ENCODE peak calls at places on chromosomes 16 and 17, in nine cellular contexts. Y is A549, S is transverse colon, Z is ovary, K is HCT116, R is esophagus muscularis mucosa, N is H1, E is testis, O is breast epithelium. G is an unnamed sample.
A peak's percentile ranks its signal among the peaks of the same experiment; 100 is the strongest.

GRCh38 chr16:70786020-70786419 is 14.9 kb downstream of the VAC14 start:
- DNase-seq in S (no peak), Z (no peak), R (no peak), N (no peak), O (no peak), K (no peak), E (no peak), Y (no peak), G (no peak)

GRCh38 chr17:39923836-39924690 is 3.3 kb downstream of the ORMDL3 start:
- DNase-seq in O (no peak), N (no peak), Z (no peak), E (no peak), S (no peak), Y (no peak), R (no peak), K (no peak), G (no peak)

GRCh38 chr16:52545544-52546262 is 1.2 kb downstream of the TOX3 start:
- DNase-seq in E (no peak), S (no peak), O (no peak), K (no peak), Y (no peak), Z (no peak), R (no peak), N (no peak), G (no peak)

GRCh38 chr17:6444573-6445335 is 499 bp downstream of the PIMREG start:
- DNase-seq in K (no peak), S (no peak), N (no peak), Z (no peak), Y (no peak), R (no peak), E (no peak), O (no peak), G (no peak)

GRCh38 chr16:63982156-63982555 is 1139.7 kb downstream of the CDH11 start:
- DNase-seq in Y (no peak), S (no peak), O (no peak), N (no peak), R (no peak), E (no peak), Z (no peak), K (no peak), G (no peak)

GRCh38 chr16:24610421-24610765 is 71.0 kb downstream of the RBBP6 start:
- DNase-seq in N (no peak), O (no peak), Y (no peak), Z (peak; percentile 18), K (no peak), S (peak; percentile 12), R (no peak), E (peak; percentile 28), G (no peak)

GRCh38 chr16:11742041-11742535 is 569 bp downstream of the TXNDC11 start:
- DNase-seq in N (no peak), E (peak; percentile 37), R (no peak), K (no peak), Y (peak; percentile 25), Z (peak; percentile 54), S (peak; percentile 67), O (peak; percentile 26), G (peak; percentile 52)

GRCh38 chr17:49715221-49715620 is 7.5 kb upstream of the SLC35B1 start:
- DNase-seq in E (no peak), S (no peak), N (no peak), K (no peak), R (no peak), Y (no peak), O (no peak), Z (no peak), G (no peak)

GRCh38 chr16:29700253-29700987 is 21.4 kb downstream of the QPRT start:
- DNase-seq in N (no peak), R (no peak), Z (peak; percentile 80), K (peak; percentile 84), E (peak; percentile 72), S (peak; percentile 86), O (peak; percentile 56), Y (peak; percentile 96), G (peak; percentile 83)

GRCh38 chr16:21563676-21564075 is 35.7 kb upstream of the METTL9 start:
- DNase-seq in O (no peak), R (no peak), K (no peak), S (no peak), N (no peak), Y (no peak), E (no peak), Z (no peak), G (no peak)

GRCh38 chr17:49315974-49316570 is 46.0 kb downstream of the ZNF652 start:
- DNase-seq in Z (no peak), Y (no peak), S (no peak), O (no peak), N (no peak), E (no peak), R (no peak), K (no peak), G (no peak)

GRCh38 chr16:780296-780695 is 7.9 kb downstream of the RPUSD1 start:
- DNase-seq in K (no peak), Z (no peak), O (no peak), N (no peak), S (no peak), E (no peak), R (no peak), Y (no peak), G (no peak)

GRCh38 chr17:44941712-44942331 is 5.8 kb downstream of the KIF18B start:
- DNase-seq in Y (peak; percentile 62), N (no peak), O (no peak), K (no peak), S (no peak), E (no peak), R (no peak), Z (no peak), G (no peak)

GRCh38 chr17:44948315-44948795 is 782 bp upstream of the KIF18B start:
- DNase-seq in E (no peak), Y (no peak), R (no peak), O (no peak), Z (no peak), N (no peak), S (no peak), K (no peak), G (no peak)

GRCh38 chr17:44952946-44953475 is 5.4 kb upstream of the KIF18B start:
- DNase-seq in O (no peak), N (no peak), K (no peak), Z (no peak), R (no peak), E (no peak), Y (no peak), S (no peak), G (no peak)

GRCh38 chr17:44942456-44942855 is 5.1 kb downstream of the KIF18B start:
- DNase-seq in K (no peak), N (no peak), E (no peak), S (no peak), Z (no peak), Y (no peak), R (no peak), O (no peak), G (no peak)

GRCh38 chr17:44947461-44948314 is at the start of gene KIF18B:
- DNase-seq in O (peak; percentile 83), Z (peak; percentile 83), N (peak; percentile 69), E (peak; percentile 95), Y (peak; percentile 100), S (peak; percentile 91), R (peak; percentile 96), K (peak; percentile 95), G (peak; percentile 86)
- H3K27ac ChIP-seq in O (peak within 1 kb of the TSS; percentile 52), Z (no peak within 1 kb of the TSS), N (peak within 1 kb of the TSS; percentile 53), E (no peak within 1 kb of the TSS), Y (peak within 1 kb of the TSS; percentile 87), S (peak within 1 kb of the TSS; percentile 74), R (peak within 1 kb of the TSS; percentile 67), K (peak within 1 kb of the TSS; percentile 88), G (no peak within 1 kb of the TSS)

DNA sequence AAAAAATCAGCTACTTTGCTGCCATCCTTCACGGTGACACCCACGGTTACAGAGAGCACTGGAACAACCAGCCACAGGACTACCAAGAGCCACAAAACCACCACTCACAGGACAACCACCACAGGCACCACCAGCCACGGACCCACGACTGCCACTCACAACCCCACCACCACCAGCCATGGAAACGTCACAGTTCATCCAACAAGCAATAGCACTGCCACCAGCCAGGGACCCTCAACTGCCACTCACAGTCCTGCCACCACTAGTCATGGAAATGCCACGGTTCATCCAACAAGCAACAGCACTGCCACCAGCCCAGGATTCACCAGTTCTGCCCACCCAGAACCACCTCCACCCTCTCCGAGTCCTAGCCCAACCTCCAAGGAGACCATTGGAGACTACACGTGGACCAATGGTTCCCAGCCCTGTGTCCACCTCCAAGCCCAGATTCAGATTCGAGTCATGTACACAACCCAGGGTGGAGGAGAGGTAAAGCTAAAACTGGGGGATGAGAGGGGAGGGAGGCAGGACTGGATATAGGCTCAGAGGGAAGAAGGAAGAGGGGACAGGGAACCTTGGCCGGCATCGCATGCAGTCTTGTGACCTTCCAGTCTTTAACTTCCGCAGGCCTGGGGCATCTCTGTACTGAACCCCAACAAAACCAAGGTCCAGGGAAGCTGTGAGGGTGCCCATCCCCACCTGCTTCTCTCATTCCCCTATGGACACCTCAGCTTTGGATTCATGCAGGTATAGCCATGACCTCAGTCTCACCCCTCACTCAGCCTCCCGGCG is 597 bp downstream of the CD68 start:
- DNase-seq in Y (no peak), K (no peak), S (no peak), Z (peak; percentile 23), R (no peak), O (no peak), E (no peak), N (no peak), G (no peak)
- TF ChIP-seq POLR2A in Y (no peak), K (no peak), S (no peak), Z (no peak), R (no peak), O (no peak), E (no peak), N (peak; percentile 70), G (no peak)

GRCh38 chr16:85722497-85722896 is 28.4 kb downstream of the C16orf74 start:
- DNase-seq in O (no peak), K (no peak), Z (no peak), R (no peak), Y (no peak), S (no peak), N (no peak), E (no peak), G (no peak)
- H3K4me1 ChIP-seq in O (peaks cover 10% of the 10 kb centered on the region), K (peaks cover 22% of the 10 kb centered on the region), Z (no peaks in the 10 kb centered on the region), R (peaks cover 6% of the 10 kb centered on the region), Y (no peaks in the 10 kb centered on the region), S (no peaks in the 10 kb centered on the region), N (no peaks in the 10 kb centered on the region), E (peaks cover 2% of the 10 kb centered on the region), G (no peaks in the 10 kb centered on the region)

GRCh38 chr17:45301674-45302073 is 15.1 kb downstream of the MAP3K14 start:
- DNase-seq in R (no peak), Y (no peak), K (no peak), E (no peak), O (no peak), Z (no peak), N (no peak), S (no peak), G (no peak)

GRCh38 chr17:45300060-45300751 is 16.6 kb downstream of the MAP3K14 start:
- DNase-seq in Z (no peak), Y (no peak), R (no peak), S (no peak), E (no peak), K (no peak), O (no peak), N (no peak), G (no peak)

GRCh38 chr17:45305532-45306087 is 11.2 kb downstream of the MAP3K14 start:
- DNase-seq in Z (no peak), R (no peak), O (no peak), S (no peak), K (no peak), N (no peak), E (no peak), Y (no peak), G (no peak)

GRCh38 chr17:45306094-45306493 is 10.7 kb downstream of the MAP3K14 start:
- DNase-seq in K (no peak), O (no peak), S (no peak), N (no peak), E (no peak), Y (no peak), R (no peak), Z (no peak), G (no peak)

GRCh38 chr17:45302649-45303173 is 14.1 kb downstream of the MAP3K14 start:
- DNase-seq in R (no peak), N (no peak), Y (no peak), Z (no peak), E (peak; percentile 61), K (no peak), S (peak; percentile 60), O (no peak), G (peak; percentile 30)
- H3K27ac ChIP-seq in R (peak overlapping the region; percentile 99), N (no peak overlapping the region), Y (peak overlapping the region; percentile 22), Z (no peak overlapping the region), E (peak overlapping the region; percentile 0), K (peak overlapping the region; percentile 16), S (peak overlapping the region; percentile 100), O (peak overlapping the region; percentile 78), G (peak overlapping the region; percentile 31)